ENCODE peak calls at places on chromosomes 4 and X, in six cellular contexts. J, A, D, Y, X and I are unnamed samples.

GRCh38 chr4:54539500-54540029 is 118.2 kb upstream of the KIT start:
- DNase-seq in X (peak; percentile 77), Y (peak; percentile 86), J (peak; percentile 39), D (peak; percentile 70), A (peak; percentile 43), I (peak; percentile 20)

GRCh38 chrX:53684415-53685192 is 1.9 kb downstream of the HUWE1 start:
- DNase-seq in J (no peak), Y (peak; percentile 83), A (no peak), D (no peak), X (no peak), I (no peak)

GRCh38 chr4:74540193-74540592 is 95.3 kb downstream of the AREG start:
- DNase-seq in Y (no peak), X (no peak), J (peak; percentile 92), D (no peak), A (peak; percentile 55), I (no peak)

GRCh38 chr4:113248320-113248719 is 198.9 kb downstream of the ANK2 start:
- DNase-seq in X (no peak), A (no peak), D (peak; percentile 48), Y (no peak), J (no peak), I (no peak)

GRCh38 chr4:128354205-128354821 is 66.7 kb upstream of the PGRMC2 start:
- DNase-seq in J (peak; percentile 97), Y (no peak), X (no peak), D (no peak), A (peak; percentile 87), I (no peak)

GRCh38 chr4:8459867-8460453 is 19.4 kb downstream of the TRMT44 start:
- DNase-seq in X (no peak), Y (no peak), A (no peak), D (no peak), J (no peak), I (no peak)

GRCh38 chr4:148405161-148405893 is 36.9 kb downstream of the NR3C2 start:
- DNase-seq in X (no peak), Y (no peak), D (no peak), A (no peak), J (no peak), I (no peak)

GRCh38 chrX:132738951-132739350 is 219.5 kb downstream of the HS6ST2 start:
- DNase-seq in A (no peak), X (no peak), Y (no peak), J (no peak), D (no peak), I (no peak)

GRCh38 chrX:108736509-108737479 is at the start of gene IRS4:
- DNase-seq in J (peak; percentile 8), A (peak; percentile 10), D (no peak), Y (peak; percentile 82), X (peak; percentile 78), I (no peak)

DNA sequence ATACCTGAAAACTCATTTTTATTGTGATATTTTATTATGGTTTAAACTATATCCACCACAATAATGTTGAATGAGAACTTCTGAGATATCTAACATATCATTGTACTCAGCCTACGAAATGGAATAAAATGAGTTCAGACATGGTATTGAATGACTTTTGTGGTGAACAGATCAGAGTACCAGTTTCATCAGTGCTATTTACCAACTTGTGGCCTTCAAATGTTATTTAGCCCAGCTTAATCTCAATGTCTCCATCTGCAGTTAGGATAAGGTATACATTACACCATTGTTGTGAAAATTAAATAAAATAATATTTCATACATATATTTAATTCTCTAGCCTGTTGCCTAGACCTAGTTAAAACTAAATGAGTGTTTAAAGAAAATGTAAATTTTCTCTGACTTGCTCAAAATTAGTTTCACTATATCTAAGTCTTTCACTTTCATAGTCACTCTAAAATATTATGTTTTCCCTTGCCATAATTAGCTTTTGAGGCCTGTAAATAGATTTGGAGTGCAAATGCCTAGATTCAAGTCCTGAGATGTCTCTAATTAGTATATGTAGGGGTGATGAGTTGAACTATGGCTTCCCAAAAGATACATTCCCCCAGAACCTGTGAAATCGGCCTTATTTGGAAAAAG is 594.2 kb downstream of the STPG2 start:
- DNase-seq in J (no peak), Y (no peak), A (no peak), D (no peak), X (no peak), I (no peak)
- TF ChIP-seq CTCF in J (no peak), Y (no peak), A (peak; percentile 11), D (no peak), X (peak; percentile 23), I (no peak)

GRCh38 chr4:21775703-21776102 is 172.9 kb downstream of the KCNIP4 start:
- DNase-seq in A (no peak), J (no peak), X (no peak), Y (no peak), D (no peak), I (no peak)
- TF ChIP-seq CTCF in A (no peak), J (no peak), X (no peak), Y (no peak), D (no peak), I (no peak)

GRCh38 chr4:23685481-23685880 is 204.4 kb downstream of the PPARGC1A start:
- DNase-seq in Y (no peak), A (no peak), D (no peak), X (no peak), J (no peak), I (no peak)

GRCh38 chr4:23686169-23686903 is 203.5 kb downstream of the PPARGC1A start:
- DNase-seq in D (no peak), X (no peak), Y (no peak), A (no peak), J (no peak), I (no peak)

DNA sequence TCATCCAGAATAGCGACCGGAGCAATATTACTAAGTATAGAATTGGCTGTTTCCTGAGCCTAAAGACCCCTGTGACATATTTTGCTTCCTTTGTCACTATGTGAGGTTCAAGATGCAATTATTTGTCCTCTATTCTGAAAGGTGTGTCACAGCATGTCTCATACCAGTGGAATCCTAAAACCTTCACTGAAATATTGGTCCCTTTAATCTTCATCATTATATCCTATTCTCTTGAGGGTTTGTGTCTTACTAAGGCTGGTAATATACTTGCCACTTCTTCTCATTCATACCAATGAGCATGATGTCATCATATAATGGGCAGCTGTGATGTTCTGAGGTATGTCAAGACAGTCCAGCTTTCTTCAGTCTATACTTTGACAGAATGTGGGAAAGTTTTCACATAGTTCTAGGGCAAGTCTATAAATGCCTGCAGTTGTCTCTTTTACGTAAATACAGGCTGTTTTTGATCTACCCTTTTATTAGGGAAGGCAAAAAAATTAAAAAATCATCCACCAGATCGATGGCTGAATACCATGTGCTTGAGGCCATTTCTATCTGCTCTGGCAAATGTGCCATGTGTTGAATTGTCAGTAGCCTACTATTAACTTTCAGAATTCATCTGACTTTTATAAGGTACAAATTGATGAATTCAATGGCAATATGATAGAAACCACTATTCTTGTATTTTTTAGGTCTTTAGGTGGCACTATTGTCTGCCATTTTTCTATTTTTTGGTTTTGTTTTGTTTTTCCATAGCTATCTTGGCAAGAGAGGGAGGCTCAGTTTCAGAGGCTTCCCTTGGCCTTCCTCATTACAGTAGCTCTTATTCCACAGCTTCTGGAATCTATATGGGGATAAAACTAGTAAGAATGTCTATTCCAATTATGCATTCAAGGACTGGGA is 209.0 kb downstream of the PPARGC1A start:
- DNase-seq in A (peak; percentile 30), J (peak; percentile 63), Y (no peak), X (no peak), D (no peak), I (no peak)
- TF ChIP-seq CTCF in A (no peak), J (no peak), Y (no peak), X (no peak), D (peak; percentile 20), I (no peak)

GRCh38 chr4:134905061-134905460 is 703.5 kb upstream of the PABPC4L start:
- DNase-seq in X (no peak), A (no peak), J (no peak), D (no peak), Y (no peak), I (no peak)

GRCh38 chr4:134911941-134912340 is 710.4 kb upstream of the PABPC4L start:
- DNase-seq in A (no peak), J (no peak), Y (no peak), D (no peak), X (no peak), I (no peak)

DNA sequence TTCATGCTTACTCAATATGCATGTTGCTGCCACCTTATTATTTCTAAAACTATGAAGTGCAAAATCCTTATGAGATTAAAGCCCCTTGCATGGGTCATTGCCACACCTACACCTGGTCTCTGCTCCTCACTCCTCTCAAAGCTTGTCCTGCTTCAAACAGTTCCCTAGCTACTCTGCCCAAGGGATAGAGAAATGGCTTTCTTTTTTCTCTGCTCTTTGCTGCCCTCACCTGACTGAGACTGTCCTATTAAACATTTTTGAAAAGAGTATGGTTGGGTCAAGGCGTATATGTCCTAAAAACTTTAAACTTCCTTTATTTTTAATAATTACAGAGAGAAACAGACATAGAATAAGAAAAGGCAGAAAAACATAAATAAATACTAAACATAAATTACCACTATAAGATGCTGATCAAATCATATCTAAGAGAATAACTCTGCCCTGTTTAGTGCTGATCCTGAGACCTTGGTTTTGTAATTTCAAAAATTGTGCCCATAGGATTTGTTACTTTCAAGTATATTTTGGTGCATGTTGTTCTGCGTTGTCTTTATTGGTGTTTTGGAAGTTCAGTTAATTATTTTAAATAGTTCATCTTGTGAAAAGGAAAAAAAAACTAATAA is 704.9 kb upstream of the PABPC4L start:
- DNase-seq in A (peak; percentile 7), D (no peak), X (no peak), J (peak; percentile 13), Y (peak; percentile 15), I (no peak)
- TF ChIP-seq CTCF in A (no peak), D (no peak), X (peak; percentile 69), J (peak; percentile 32), Y (peak; percentile 46), I (no peak)

GRCh38 chr4:1001561-1002130 is 8.4 kb upstream of the SLC26A1 start:
- DNase-seq in D (no peak), A (no peak), J (no peak), X (no peak), Y (no peak), I (no peak)

GRCh38 chr4:1003271-1004070 is 8.0 kb upstream of the FGFRL1 start:
- DNase-seq in X (no peak), Y (no peak), D (no peak), J (no peak), A (no peak), I (no peak)

GRCh38 chr4:1000686-1001260 is 7.6 kb upstream of the SLC26A1 start:
- DNase-seq in X (no peak), Y (no peak), D (no peak), A (no peak), J (no peak), I (no peak)

GRCh38 chr4:1002631-1003251 is 8.7 kb upstream of the FGFRL1 start:
- DNase-seq in Y (peak; percentile 61), J (no peak), D (no peak), A (no peak), X (no peak), I (no peak)

GRCh38 chr4:1002131-1002630 is 9.0 kb upstream of the SLC26A1 start:
- DNase-seq in X (no peak), D (peak; percentile 72), Y (peak; percentile 53), J (no peak), A (peak; percentile 58), I (no peak)
- TF ChIP-seq CTCF in X (no peak), D (no peak), Y (no peak), J (no peak), A (no peak), I (no peak)